ENCODE peak calls at places on chromosomes 12 and 14, in nine cellular contexts. B is A549, N is fibroblast of lung, C is left ventricle myocardium inferior, G is OCI-LY7, T is colonic mucosa, H is PC-3, L is neural progenitor cell, F is cardiac muscle cell. M is an unnamed sample. For H3K4me1, the result is how much of the 10 kb centered on the place peaks cover.

GRCh38 chr12:52156310-52156709 is 35.5 kb downstream of the KRT80 start:
- DNase-seq in B (peak), T (no peak), N (no peak), G (no peak), L (no peak), C (no peak), F (no peak), H (peak), M (no peak)

GRCh38 chr12:55806982-55807381 is 10.5 kb downstream of the SARNP start:
- DNase-seq in T (no peak), H (no peak), N (no peak), B (no peak), F (no peak), C (no peak), G (no peak), L (no peak), M (no peak)

GRCh38 chr12:108430245-108430644 is 84.8 kb upstream of the FICD start:
- DNase-seq in G (no peak), B (no peak), H (no peak), F (peak), C (no peak), T (no peak), N (peak), L (no peak), M (no peak)

GRCh38 chr14:64944861-64945260 is 2.3 kb upstream of the GPX2 start:
- DNase-seq in L (no peak), B (no peak), T (peak), F (no peak), C (no peak), G (no peak), N (no peak), H (no peak), M (no peak)

GRCh38 chr14:56487090-56487667 is 92.4 kb upstream of the TMEM260 start:
- DNase-seq in C (no peak), G (no peak), H (peak), L (peak), T (no peak), B (peak), N (peak), F (peak), M (no peak)

GRCh38 chr12:4270670-4271432 is 2.7 kb upstream of the CCND2 start:
- DNase-seq in L (peak), F (no peak), B (no peak), C (peak), T (peak), G (no peak), H (no peak), N (peak), M (peak)

GRCh38 chr14:55180434-55180833 is 11.0 kb downstream of the DLGAP5 start:
- DNase-seq in N (peak), G (no peak), F (no peak), L (no peak), C (no peak), B (no peak), H (no peak), T (no peak), M (no peak)

GRCh38 chr12:20950248-20950647 is 139.7 kb downstream of the SLCO1B3 start:
- DNase-seq in C (no peak), F (peak), N (no peak), L (peak), T (no peak), G (peak), B (peak), H (peak), M (no peak)

GRCh38 chr12:49547090-49547690 is 8.4 kb downstream of the KCNH3 start:
- DNase-seq in G (no peak), F (no peak), L (no peak), N (no peak), T (no peak), B (no peak), C (no peak), H (no peak), M (no peak)

GRCh38 chr12:14974633-14975032 is 1.8 kb downstream of the PDE6H start:
- DNase-seq in G (no peak), T (no peak), B (no peak), N (no peak), F (no peak), L (no peak), C (no peak), H (no peak), M (no peak)

GRCh38 chr14:47277703-47278102 is 397.7 kb downstream of the MDGA2 start:
- DNase-seq in N (no peak), L (no peak), T (no peak), F (peak), H (no peak), B (no peak), C (no peak), G (no peak), M (no peak)

GRCh38 chr12:1731019-1731687 is 40.3 kb downstream of the ADIPOR2 start:
- DNase-seq in G (no peak), F (no peak), T (no peak), L (no peak), C (no peak), B (no peak), N (no peak), H (no peak), M (no peak)

GRCh38 chr14:99382781-99383456 is 97.7 kb downstream of the SETD3 start:
- DNase-seq in C (no peak), N (peak), B (peak), G (no peak), H (peak), L (no peak), T (no peak), F (no peak), M (no peak)

GRCh38 chr14:38931969-38932652 is 170.9 kb downstream of the SEC23A start:
- DNase-seq in T (no peak), N (no peak), H (peak), F (no peak), C (no peak), B (no peak), L (no peak), G (no peak), M (no peak)

GRCh38 chr12:58204086-58204485 is 262.7 kb downstream of the ATP23 start:
- DNase-seq in C (no peak), N (no peak), F (peak), H (no peak), L (no peak), B (no peak), G (no peak), T (no peak), M (no peak)

GRCh38 chr12:116133149-116133548 is 144.3 kb downstream of the MED13L start:
- DNase-seq in H (peak), L (no peak), F (peak), G (no peak), T (no peak), C (no peak), N (peak), B (no peak), M (no peak)

GRCh38 chr14:85223667-85224066 is 306.3 kb upstream of the FLRT2 start:
- DNase-seq in F (no peak), C (no peak), L (peak), N (no peak), H (no peak), B (no peak), T (no peak), G (no peak), M (no peak)

GRCh38 chr14:95339301-95339865 is 19.7 kb upstream of the CLMN start:
- DNase-seq in N (no peak), T (peak), B (no peak), G (no peak), C (no peak), L (no peak), F (no peak), H (no peak), M (no peak)

GRCh38 chr14:49550284-49551184 is 35.6 kb downstream of the RPS29 start:
- DNase-seq in G (peak), T (no peak), B (peak), H (peak), C (no peak), L (peak), F (peak), N (peak), M (no peak)

GRCh38 chr14:77009014-77009413 is 19.5 kb downstream of the IRF2BPL start:
- DNase-seq in N (no peak), L (no peak), C (no peak), G (no peak), T (no peak), F (no peak), B (no peak), H (peak), M (no peak)

GRCh38 chr12:108729612-108730336 is 1.5 kb downstream of the CORO1C start:
- DNase-seq in G (peak), B (no peak), H (peak), T (no peak), L (no peak), F (peak), N (peak), C (no peak), M (no peak)

GRCh38 chr12:132741620-132742019 is 20.0 kb downstream of the ANKLE2 start:
- DNase-seq in C (no peak), L (no peak), H (no peak), B (no peak), F (no peak), G (no peak), N (no peak), T (no peak), M (no peak)
- H3K27ac ChIP-seq in C (peak), L (no peak), H (no peak), B (no peak), F (peak), G (no peak), N (no peak), T (no peak), M (no peak)

DNA sequence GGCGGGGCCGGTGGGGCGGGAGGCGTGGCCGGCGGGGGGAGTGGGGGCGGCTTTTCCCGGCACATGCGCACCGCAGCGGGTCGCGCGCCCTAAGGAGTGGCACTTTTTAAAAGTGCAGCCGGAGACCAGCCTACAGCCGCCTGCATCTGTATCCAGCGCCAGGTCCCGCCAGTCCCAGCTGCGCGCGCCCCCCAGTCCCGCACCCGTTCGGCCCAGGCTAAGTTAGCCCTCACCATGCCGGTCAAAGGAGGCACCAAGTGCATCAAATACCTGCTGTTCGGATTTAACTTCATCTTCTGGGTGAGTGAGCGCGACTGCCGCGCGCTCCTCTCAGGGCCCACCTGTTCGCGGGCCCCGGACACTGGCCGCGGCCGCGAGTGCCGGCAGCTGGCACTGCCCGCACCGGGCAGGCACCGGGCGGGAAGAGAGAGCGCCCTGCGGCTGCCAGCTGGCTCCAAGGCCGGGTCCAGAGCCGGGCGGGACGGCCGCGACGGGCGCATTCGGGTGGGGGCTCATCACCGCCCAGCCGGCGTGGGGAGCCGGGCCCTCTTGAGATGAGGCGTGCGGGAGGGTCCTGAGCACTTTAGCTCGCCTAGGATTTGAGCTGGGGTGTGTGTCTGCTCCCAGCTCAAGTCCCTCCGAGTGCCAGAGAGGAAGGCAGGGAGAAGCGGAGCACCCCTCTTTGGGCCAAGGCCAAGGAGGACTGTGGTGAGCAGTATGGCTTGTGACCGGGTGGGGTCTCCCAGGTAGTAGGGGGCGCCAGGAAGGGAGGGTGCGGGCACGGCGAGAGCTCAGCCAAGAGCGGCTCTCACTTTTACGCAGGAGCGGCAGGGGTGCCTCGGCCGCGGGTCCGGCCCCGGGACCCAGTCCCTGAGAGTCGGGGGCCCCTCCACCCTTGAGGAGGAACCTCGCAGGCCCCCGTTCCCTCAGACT is at the start of gene CD9:
- DNase-seq in B (peak), C (peak), T (peak), L (peak), F (no peak), G (no peak), H (peak), N (no peak), M (peak)
- H3K4me1 ChIP-seq in B (under half), C (half or more), T (under half), L (under half), F (under half), G (under half), H (under half), N (under half), M (under half)

GRCh38 chr12:63304844-63305243 is 153.8 kb upstream of the AVPR1A start:
- DNase-seq in G (no peak), F (no peak), C (no peak), B (no peak), L (no peak), N (no peak), H (no peak), T (no peak), M (no peak)

GRCh38 chr12:63306476-63306875 is 155.5 kb upstream of the AVPR1A start:
- DNase-seq in G (no peak), H (no peak), T (no peak), N (no peak), L (no peak), B (no peak), F (no peak), C (no peak), M (no peak)

GRCh38 chr12:63308701-63309100 is 157.7 kb upstream of the AVPR1A start:
- DNase-seq in L (no peak), G (no peak), B (no peak), F (no peak), T (no peak), H (no peak), N (no peak), C (no peak), M (no peak)

GRCh38 chr12:63302941-63303536 is 152.0 kb upstream of the AVPR1A start:
- DNase-seq in T (no peak), G (no peak), F (no peak), L (no peak), H (no peak), B (no peak), N (no peak), C (no peak), M (no peak)

DNA sequence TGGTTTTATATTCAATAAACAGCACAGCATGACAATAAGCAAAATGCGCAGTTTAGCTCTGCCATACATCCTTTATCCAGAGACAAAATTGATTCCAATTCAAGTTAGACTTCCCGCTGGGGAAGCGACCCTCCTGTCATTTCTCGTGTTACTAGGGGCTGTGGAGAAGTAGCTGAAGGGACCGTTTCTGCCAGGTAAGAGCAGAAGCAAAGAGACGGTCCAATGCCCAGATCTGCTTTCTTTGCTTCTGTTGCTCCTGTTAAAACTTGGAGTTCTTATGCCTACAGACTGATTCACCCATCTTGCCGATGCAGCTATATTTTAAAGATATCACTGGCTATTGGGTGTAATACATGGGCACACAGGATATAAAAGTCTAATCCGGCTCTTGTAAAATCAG is 156.8 kb upstream of the AVPR1A start:
- DNase-seq in F (no peak), B (no peak), G (no peak), T (no peak), N (no peak), C (no peak), H (no peak), L (no peak), M (no peak)
- H3K4me3 ChIP-seq in F (no peak), B (no peak), G (no peak), T (no peak), N (no peak), C (no peak), H (no peak), L (no peak), M (no peak)

DNA sequence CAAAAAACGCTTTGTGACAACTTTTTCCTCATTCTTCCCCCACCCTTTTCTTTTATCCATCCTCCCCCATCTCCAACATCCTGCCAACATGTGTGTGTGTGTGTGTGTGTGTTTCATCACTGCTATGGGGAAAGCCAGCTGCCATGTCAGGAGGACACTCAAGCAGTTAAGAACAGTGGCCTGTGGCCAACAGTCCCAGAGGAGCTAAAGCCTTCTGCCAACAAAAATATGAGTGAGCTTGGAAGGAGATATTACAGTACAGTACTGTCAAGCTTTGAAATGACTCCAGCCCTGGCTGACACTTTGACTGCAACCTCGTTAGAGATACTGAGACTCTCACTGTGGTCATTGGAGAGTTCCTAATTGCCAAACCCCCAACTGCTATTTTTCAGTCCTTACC is 5.0 kb upstream of the CSRP2 start:
- DNase-seq in L (no peak), T (no peak), F (peak), G (no peak), C (peak), B (no peak), N (peak), H (no peak), M (peak)
- H3K27ac ChIP-seq in L (no peak), T (no peak), F (no peak), G (no peak), C (peak), B (no peak), N (no peak), H (no peak), M (no peak)

GRCh38 chr12:53618340-53618739 is 7.8 kb downstream of the ATF7 start:
- DNase-seq in B (no peak), T (no peak), H (no peak), L (no peak), N (no peak), G (peak), C (no peak), F (no peak), M (no peak)
- H3K4me1 ChIP-seq in B (under half), T (under half), H (under half), L (under half), N (under half), G (under half), C (half or more), F (under half), M (under half)

DNA sequence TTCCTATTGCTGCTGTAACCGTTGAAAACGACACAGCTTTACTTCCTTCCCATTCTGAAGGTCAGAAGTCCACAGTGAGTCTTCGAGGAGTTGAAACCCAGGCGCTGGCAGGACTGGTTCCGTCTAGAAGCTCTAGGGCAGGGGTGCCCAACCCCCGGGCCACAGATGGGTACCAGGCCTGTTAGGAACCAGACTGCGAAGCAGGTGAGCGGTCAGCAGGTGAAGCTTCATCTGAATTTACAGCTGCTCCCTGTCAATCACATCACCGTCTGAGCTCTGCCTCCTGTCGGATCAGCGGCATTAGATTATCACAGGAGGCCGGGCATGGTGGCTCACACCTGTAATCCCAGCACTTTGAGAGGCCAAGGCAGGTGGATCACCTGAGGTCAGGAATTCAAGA is 12.6 kb upstream of the SFSWAP start:
- DNase-seq in N (no peak), F (no peak), B (no peak), H (no peak), C (no peak), L (no peak), G (no peak), T (no peak), M (no peak)
- H3K4me3 ChIP-seq in N (no peak), F (no peak), B (no peak), H (no peak), C (no peak), L (no peak), G (no peak), T (no peak), M (no peak)

GRCh38 chr12:50567926-50568325 is 63.1 kb downstream of the DIP2B start:
- DNase-seq in H (no peak), L (no peak), B (peak), T (no peak), N (peak), F (no peak), C (no peak), G (no peak), M (no peak)
- H3K27ac ChIP-seq in H (peak), L (peak), B (peak), T (peak), N (peak), F (peak), C (peak), G (no peak), M (peak)